ENCODE peak calls at places on chromosomes 3 and 15, in eight cellular contexts. L is mammary epithelial cell, A is hepatocyte, D is fibroblast of lung, N is HCT116, Z is K562, C is IMR-90, B is PC-3. I is an unnamed sample. For H4K20me1, the result is how much of the 10 kb centered on the place peaks cover.

GRCh38 chr3:37453393-37454391 is 279.3 kb upstream of the LRRFIP2 start:
- DNase-seq in L (no peak), A (peak), D (no peak), N (no peak), Z (no peak), C (no peak), B (no peak), I (no peak)

GRCh38 chr3:185717121-185717520 is 107.7 kb downstream of the IGF2BP2 start:
- DNase-seq in L (peak), A (peak), D (peak), N (no peak), Z (no peak), C (peak), B (no peak), I (no peak)

GRCh38 chr15:74790080-74790916 is 8.4 kb downstream of the CSK start:
- DNase-seq in L (no peak), A (peak), D (peak), N (no peak), Z (no peak), C (peak), B (no peak), I (peak)

GRCh38 chr15:70081612-70082011 is 16.1 kb downstream of the TLE3 start:
- DNase-seq in L (no peak), A (no peak), D (no peak), N (no peak), Z (no peak), C (no peak), B (no peak), I (no peak)

GRCh38 chr15:50676799-50677483 is 9.7 kb downstream of the TRPM7 start:
- DNase-seq in L (peak), A (peak), D (peak), N (no peak), Z (peak), C (peak), B (no peak), I (no peak)

GRCh38 chr15:57542505-57542817 is 49.2 kb upstream of the MYZAP start:
- DNase-seq in L (no peak), A (no peak), D (no peak), N (no peak), Z (no peak), C (no peak), B (no peak), I (no peak)

GRCh38 chr3:171266034-171266805 is 194.0 kb downstream of the TNIK start:
- DNase-seq in L (no peak), A (no peak), D (peak), N (no peak), Z (no peak), C (peak), B (no peak), I (no peak)

GRCh38 chr15:75776075-75776443 is 63.4 kb upstream of the CSPG4 start:
- DNase-seq in L (peak), A (peak), D (peak), N (peak), Z (peak), C (peak), B (peak), I (no peak)

GRCh38 chr3:176663819-176664218 is 533.5 kb downstream of the TBL1XR1 start:
- DNase-seq in L (peak), A (peak), D (peak), N (peak), Z (no peak), C (peak), B (peak), I (peak)

GRCh38 chr3:38016410-38016809 is 13.0 kb downstream of the PLCD1 start:
- DNase-seq in L (no peak), A (no peak), D (no peak), N (no peak), Z (no peak), C (no peak), B (no peak), I (no peak)

GRCh38 chr3:33134026-33134625 is 20.3 kb downstream of the CRTAP start:
- DNase-seq in L (peak), A (no peak), D (peak), N (no peak), Z (no peak), C (peak), B (no peak), I (no peak)

GRCh38 chr3:124401841-124402240 is 328.4 kb upstream of the UMPS start:
- DNase-seq in L (no peak), A (peak), D (peak), N (no peak), Z (no peak), C (peak), B (no peak), I (no peak)

GRCh38 chr3:138547342-138547975 is 46.6 kb downstream of the CEP70 start:
- DNase-seq in L (peak), A (no peak), D (no peak), N (no peak), Z (no peak), C (no peak), B (peak), I (no peak)

GRCh38 chr15:67927501-67928156 is 87.8 kb upstream of the RNU6-1 start:
- DNase-seq in L (no peak), A (peak), D (peak), N (no peak), Z (no peak), C (peak), B (peak), I (no peak)

GRCh38 chr3:87228316-87228715 is 1.2 kb downstream of the CHMP2B start:
- DNase-seq in L (peak), A (no peak), D (peak), N (no peak), Z (no peak), C (peak), B (peak), I (no peak)

GRCh38 chr3:157195965-157196364 is 36.0 kb upstream of the CCNL1 start:
- DNase-seq in L (no peak), A (no peak), D (no peak), N (no peak), Z (no peak), C (no peak), B (no peak), I (no peak)

GRCh38 chr3:16146015-16146730 is 28.3 kb upstream of the GALNT15 start:
- DNase-seq in L (peak), A (no peak), D (no peak), N (no peak), Z (no peak), C (no peak), B (no peak), I (no peak)

GRCh38 chr15:32642667-32643425 is 1.3 kb downstream of the SCG5 start:
- DNase-seq in L (no peak), A (no peak), D (no peak), N (no peak), Z (no peak), C (peak), B (no peak), I (no peak)

GRCh38 chr3:163315786-163316185 is 1762.5 kb downstream of the SI start:
- DNase-seq in L (no peak), A (no peak), D (no peak), N (no peak), Z (no peak), C (no peak), B (peak), I (no peak)

GRCh38 chr3:105868450-105868744 is 415 bp downstream of the CBLB start:
- DNase-seq in L (no peak), A (peak), D (peak), N (no peak), Z (peak), C (peak), B (peak), I (no peak)

GRCh38 chr3:111636506-111636905 is 41.4 kb upstream of the ZBED2 start:
- DNase-seq in L (no peak), A (no peak), D (no peak), N (no peak), Z (no peak), C (peak), B (no peak), I (no peak)

GRCh38 chr3:169554606-169555005 is 108.9 kb downstream of the MECOM start:
- DNase-seq in L (no peak), A (no peak), D (no peak), N (no peak), Z (no peak), C (no peak), B (no peak), I (no peak)

GRCh38 chr3:187186801-187187421 is 10.4 kb upstream of the RTP1 start:
- DNase-seq in L (peak), A (peak), D (peak), N (no peak), Z (peak), C (peak), B (peak), I (no peak)

GRCh38 chr3:148992635-148993230 is 1.4 kb downstream of the GYG1 start:
- DNase-seq in L (no peak), A (peak), D (no peak), N (no peak), Z (no peak), C (no peak), B (no peak), I (no peak)

GRCh38 chr3:177306252-177306651 is 109.0 kb upstream of the TBL1XR1 start:
- DNase-seq in L (peak), A (no peak), D (peak), N (no peak), Z (no peak), C (peak), B (peak), I (no peak)

GRCh38 chr3:139745831-139746230 is 68.1 kb upstream of the NMNAT3 start:
- DNase-seq in L (peak), A (peak), D (peak), N (no peak), Z (no peak), C (peak), B (peak), I (no peak)

GRCh38 chr3:9881440-9881839 is 1.4 kb upstream of the CIDEC start:
- DNase-seq in L (no peak), A (no peak), D (no peak), N (no peak), Z (no peak), C (no peak), B (no peak), I (peak)

GRCh38 chr3:2514031-2514430 is 415.4 kb downstream of the CNTN4 start:
- DNase-seq in L (no peak), A (no peak), D (no peak), N (no peak), Z (no peak), C (no peak), B (no peak), I (no peak)

GRCh38 chr3:124793054-124793740 is 62.9 kb downstream of the UMPS start:
- DNase-seq in L (peak), A (no peak), D (no peak), N (no peak), Z (no peak), C (no peak), B (peak), I (no peak)

GRCh38 chr15:40999190-40999589 is 45.9 kb downstream of the CHAC1 start:
- DNase-seq in L (peak), A (no peak), D (peak), N (no peak), Z (no peak), C (peak), B (peak), I (no peak)

GRCh38 chr3:186967686-186968085 is 37.4 kb downstream of the ST6GAL1 start:
- DNase-seq in L (no peak), A (no peak), D (peak), N (no peak), Z (no peak), C (no peak), B (no peak), I (no peak)

GRCh38 chr3:69815959-69816358 is 76.7 kb downstream of the MITF start:
- DNase-seq in L (no peak), A (no peak), D (no peak), N (no peak), Z (no peak), C (no peak), B (no peak), I (no peak)

GRCh38 chr3:128321418-128321817 is 145.3 kb downstream of the DNAJB8 start:
- DNase-seq in L (no peak), A (no peak), D (no peak), N (no peak), Z (no peak), C (no peak), B (no peak), I (no peak)

GRCh38 chr3:186920301-186920700 is 10.0 kb upstream of the ST6GAL1 start:
- DNase-seq in L (no peak), A (no peak), D (no peak), N (no peak), Z (no peak), C (no peak), B (no peak), I (no peak)

GRCh38 chr15:70121656-70122297 is 24.1 kb upstream of the TLE3 start:
- DNase-seq in L (peak), A (peak), D (peak), N (no peak), Z (no peak), C (peak), B (peak), I (no peak)

DNA sequence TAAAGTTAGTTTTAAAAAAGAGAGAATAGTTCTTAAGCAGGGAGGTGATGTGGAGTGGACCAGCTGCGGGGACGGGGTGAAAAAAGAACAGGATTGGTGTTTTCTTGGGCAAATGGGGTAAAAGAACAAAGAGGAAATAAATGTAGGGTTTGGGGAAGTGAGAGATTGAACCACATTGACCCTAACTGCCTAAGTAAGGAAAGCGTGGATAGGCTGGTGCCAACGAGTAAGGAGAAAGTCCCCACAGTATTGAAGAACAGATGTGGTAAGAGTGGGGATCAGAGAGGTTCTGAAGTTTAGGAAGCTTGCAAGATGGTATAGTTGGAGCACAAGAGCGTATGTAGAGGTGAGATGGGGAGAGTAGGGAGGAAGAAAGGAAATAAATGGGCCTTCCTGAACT is 17.0 kb downstream of the IREB2 start:
- DNase-seq in L (no peak), A (no peak), D (no peak), N (no peak), Z (no peak), C (no peak), B (no peak), I (peak)
- H4K20me1 ChIP-seq in L (under half), A (half or more), D (under half), N (under half), Z (under half), C (half or more), B (under half), I (under half)

DNA sequence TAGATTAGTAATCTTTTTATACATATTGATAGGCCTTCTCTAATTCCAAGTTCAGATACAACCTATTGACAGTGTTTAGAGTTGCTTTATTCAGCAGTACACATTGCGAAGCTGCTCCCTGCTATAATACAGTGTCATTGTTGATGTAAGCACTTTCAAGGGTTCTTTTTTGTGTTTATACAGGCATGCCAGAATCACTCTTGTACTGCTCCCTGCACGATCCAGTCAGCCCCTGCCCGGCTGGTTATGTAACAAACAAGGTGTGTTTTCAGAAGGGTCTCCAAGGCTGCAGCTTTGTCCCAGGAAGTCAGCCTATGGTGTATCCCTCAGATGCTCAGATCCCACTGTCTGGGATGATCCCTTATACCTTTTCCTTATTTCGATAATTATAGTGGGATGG is 11.3 kb downstream of the QTRT2 start:
- DNase-seq in L (no peak), A (no peak), D (no peak), N (no peak), Z (no peak), C (no peak), B (no peak), I (no peak)
- H4K20me1 ChIP-seq in L (under half), A (under half), D (under half), N (under half), Z (under half), C (under half), B (under half), I (under half)

GRCh38 chr15:82944840-82945239 is 7.7 kb downstream of the HOMER2 start:
- DNase-seq in L (peak), A (no peak), D (peak), N (no peak), Z (no peak), C (no peak), B (no peak), I (peak)

GRCh38 chr15:82945326-82945725 is 7.2 kb downstream of the HOMER2 start:
- DNase-seq in L (no peak), A (no peak), D (no peak), N (no peak), Z (no peak), C (no peak), B (no peak), I (no peak)

GRCh38 chr15:82943176-82943575 is 9.3 kb downstream of the HOMER2 start:
- DNase-seq in L (no peak), A (no peak), D (no peak), N (no peak), Z (no peak), C (no peak), B (peak), I (no peak)

GRCh38 chr15:82942691-82943090 is 9.8 kb downstream of the HOMER2 start:
- DNase-seq in L (peak), A (peak), D (peak), N (peak), Z (no peak), C (no peak), B (peak), I (no peak)

DNA sequence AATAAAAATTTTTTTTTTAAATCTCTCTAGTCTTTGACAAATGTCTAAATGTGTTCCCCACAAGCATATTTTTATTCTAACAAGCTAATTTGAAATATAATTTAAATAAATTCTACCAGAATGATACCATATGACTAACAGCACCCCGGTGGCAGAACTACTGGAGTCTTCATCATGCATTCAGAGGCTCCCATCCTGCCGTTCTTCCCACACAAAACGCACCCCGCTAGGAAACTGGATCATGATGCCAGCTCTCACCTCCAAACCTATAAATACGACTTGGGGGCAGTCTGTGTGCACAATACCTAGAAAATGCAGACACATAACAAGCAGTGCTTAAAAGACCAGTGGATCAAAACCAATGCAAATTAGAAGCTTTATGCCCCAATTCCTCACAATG is 8.5 kb downstream of the HOMER2 start:
- DNase-seq in L (no peak), A (no peak), D (no peak), N (no peak), Z (no peak), C (no peak), B (no peak), I (no peak)
- H4K20me1 ChIP-seq in L (under half), A (under half), D (under half), N (under half), Z (under half), C (under half), B (under half), I (under half)

DNA sequence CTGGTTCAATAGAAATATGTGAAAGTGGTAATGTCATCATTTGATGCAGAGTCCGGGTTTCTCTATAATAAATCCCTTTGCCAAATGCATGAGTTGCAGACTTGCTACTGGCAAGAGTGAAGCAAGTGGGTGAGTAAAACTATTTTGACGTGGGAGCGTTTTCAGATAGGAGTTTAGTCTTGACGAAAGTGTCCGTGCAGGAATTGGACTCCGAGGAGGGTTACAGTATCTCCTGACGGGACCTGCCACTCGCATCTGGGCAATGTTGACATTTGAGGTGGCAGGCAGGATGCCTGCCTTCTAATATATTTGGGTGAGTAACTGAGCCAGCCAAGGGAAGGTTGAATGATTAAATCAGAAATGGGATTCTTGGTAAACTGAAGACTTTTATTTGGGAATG is 16.0 kb downstream of the CDV3 start:
- DNase-seq in L (no peak), A (no peak), D (no peak), N (no peak), Z (no peak), C (no peak), B (peak), I (no peak)
- H4K20me1 ChIP-seq in L (under half), A (under half), D (under half), N (under half), Z (under half), C (under half), B (under half), I (under half)

DNA sequence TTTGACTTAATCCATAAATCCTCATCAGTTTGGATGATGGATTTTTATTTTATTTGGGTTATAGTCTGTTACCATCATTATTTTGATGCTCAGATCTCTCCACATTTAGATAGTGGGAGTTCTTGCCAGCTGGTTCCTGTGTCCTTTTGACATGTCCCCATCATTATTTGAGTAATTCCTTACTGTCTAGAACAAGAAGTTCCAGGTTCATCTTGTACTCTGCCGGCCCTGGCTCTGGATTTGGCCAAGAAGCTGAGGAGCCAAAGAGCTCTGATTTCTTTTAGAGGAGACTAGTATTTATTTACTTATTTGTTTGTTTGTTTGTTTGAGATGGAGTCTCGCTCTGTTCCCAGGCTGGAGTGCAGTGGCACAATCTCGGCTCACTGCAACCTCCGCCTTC is 54.3 kb downstream of the PTPRG start:
- DNase-seq in L (no peak), A (no peak), D (no peak), N (no peak), Z (no peak), C (no peak), B (no peak), I (no peak)
- H4K20me1 ChIP-seq in L (under half), A (under half), D (under half), N (under half), Z (under half), C (under half), B (under half), I (under half)